ENCODE peak calls at places on chromosome 22, in seven cellular contexts. R is kidney tubule cell, L is NCI-H2029 treated with DMSO at 0.1 percent for 48 hours, X is endodermal cell, I is SJSA1, N is cardiac fibroblast, P is neuronal stem cell. H is an unnamed sample.

GRCh38 chr22:24465566-24465965 is 29.6 kb upstream of the UPB1 start:
- DNase-seq in X (peak; percentile 57), L (no peak), R (peak; percentile 56), I (peak; percentile 31), N (peak; percentile 69), P (no peak), H (no peak)

GRCh38 chr22:20298110-20298802 is 21.6 kb downstream of the DGCR6L start:
- DNase-seq in L (no peak), X (no peak), N (no peak), I (no peak), R (no peak), P (no peak), H (no peak)

GRCh38 chr22:44500623-44501022 is 2.6 kb upstream of the RTL6 start:
- DNase-seq in I (no peak), N (no peak), P (no peak), L (peak; percentile 67), R (no peak), X (no peak), H (no peak)

GRCh38 chr22:49585695-49586243 is 241.9 kb downstream of the BRD1 start:
- DNase-seq in I (no peak), P (no peak), R (no peak), L (no peak), X (no peak), N (no peak), H (no peak)

GRCh38 chr22:49298834-49299750 is 528.6 kb downstream of the BRD1 start:
- DNase-seq in X (no peak), I (no peak), N (no peak), P (no peak), R (no peak), L (no peak), H (no peak)

GRCh38 chr22:24938741-24939341 is 7.7 kb downstream of the LHFPL7 start:
- DNase-seq in P (no peak), I (peak; percentile 32), R (peak; percentile 61), X (peak; percentile 77), L (peak; percentile 33), N (peak; percentile 54), H (no peak)

GRCh38 chr22:16827506-16827905 is 2.3 kb upstream of the XKR3 start:
- DNase-seq in R (no peak), N (no peak), X (no peak), P (no peak), L (no peak), I (no peak), H (no peak)

GRCh38 chr22:47169801-47170140 is 407.3 kb downstream of the TBC1D22A start:
- DNase-seq in N (no peak), R (no peak), X (no peak), L (no peak), I (no peak), P (no peak), H (no peak)

GRCh38 chr22:30212996-30213441 is 33.5 kb downstream of the LIF start:
- DNase-seq in R (no peak), I (peak; percentile 79), L (no peak), N (no peak), X (no peak), P (no peak), H (no peak)

GRCh38 chr22:50304528-50305392 is 2.7 kb downstream of the PLXNB2 start:
- DNase-seq in L (no peak), P (no peak), N (peak; percentile 48), X (no peak), R (peak; percentile 61), I (no peak), H (no peak)

GRCh38 chr22:41526226-41526531 is 18.1 kb downstream of the POLR3H start:
- DNase-seq in L (no peak), R (no peak), N (no peak), X (no peak), I (no peak), P (no peak), H (no peak)

GRCh38 chr22:19378362-19378711 is 53.2 kb downstream of the HIRA start:
- DNase-seq in R (no peak), I (no peak), X (no peak), N (no peak), L (no peak), P (no peak), H (no peak)

GRCh38 chr22:39232806-39233735 is 11.7 kb downstream of the PDGFB start:
- DNase-seq in I (no peak), X (no peak), L (no peak), N (no peak), P (no peak), R (no peak), H (no peak)

GRCh38 chr22:49240016-49240380 is 587.7 kb downstream of the BRD1 start:
- DNase-seq in N (no peak), P (no peak), X (no peak), I (no peak), R (no peak), L (no peak), H (no peak)

GRCh38 chr22:31302021-31302420 is 9.7 kb upstream of the PIK3IP1 start:
- DNase-seq in I (no peak), X (no peak), R (no peak), P (no peak), L (no peak), N (no peak), H (no peak)

GRCh38 chr22:49964136-49964492 is 3.5 kb downstream of the PIM3 start:
- DNase-seq in I (no peak), P (no peak), L (no peak), N (no peak), X (no peak), R (no peak), H (no peak)

GRCh38 chr22:48942698-48943566 is 884.7 kb downstream of the BRD1 start:
- DNase-seq in R (no peak), N (no peak), X (peak; percentile 27), L (no peak), I (no peak), P (no peak), H (no peak)

GRCh38 chr22:39290724-39291161 is 28.7 kb downstream of the RPL3 start:
- DNase-seq in I (peak; percentile 84), N (peak; percentile 59), R (peak; percentile 100), L (no peak), P (no peak), X (peak; percentile 84), H (no peak)

GRCh38 chr22:37560682-37561208 is 465 bp downstream of the CDC42EP1 start:
- DNase-seq in N (peak; percentile 78), L (no peak), R (peak; percentile 82), X (peak; percentile 75), I (peak; percentile 60), P (no peak), H (no peak)

GRCh38 chr22:47397673-47398072 is 635.2 kb downstream of the TBC1D22A start:
- DNase-seq in P (no peak), L (no peak), I (no peak), X (no peak), N (no peak), R (no peak), H (no peak)

GRCh38 chr22:26823966-26824365 is 166.6 kb downstream of the MIAT start:
- DNase-seq in X (no peak), P (no peak), L (no peak), N (no peak), I (no peak), R (no peak), H (no peak)